ENCODE peak calls at places on chromosomes 5 and 9, in five cellular contexts. One of them, this sample, is unnamed.

GRCh38 chr9:14480561-14480960 is 166.6 kb upstream of the NFIB start:
- DNase-seq in kidney: no peak
- DNase-seq in WERI-Rb-1: no peak
- DNase-seq in lung: no peak
- DNase-seq in stomach: no peak
- DNase-seq in this sample: no peak

GRCh38 chr5:113050606-113051391 is 74.2 kb downstream of the DCP2 start:
- DNase-seq in stomach: no peak
- DNase-seq in WERI-Rb-1: no peak
- DNase-seq in kidney: peak
- DNase-seq in lung: no peak
- DNase-seq in this sample: no peak

GRCh38 chr9:98168952-98169488 is 23.4 kb downstream of the CORO2A start:
- DNase-seq in WERI-Rb-1: peak
- DNase-seq in kidney: no peak
- DNase-seq in lung: no peak
- DNase-seq in stomach: peak
- DNase-seq in this sample: no peak

GRCh38 chr5:17482784-17483183 is 15.2 kb upstream of the TAF11L2 start:
- DNase-seq in WERI-Rb-1: no peak
- DNase-seq in stomach: no peak
- DNase-seq in lung: no peak
- DNase-seq in kidney: no peak
- DNase-seq in this sample: no peak

GRCh38 chr5:58773744-58774441 is 191.0 kb downstream of the RAB3C start:
- DNase-seq in stomach: peak
- DNase-seq in kidney: no peak
- DNase-seq in lung: no peak
- DNase-seq in WERI-Rb-1: no peak
- DNase-seq in this sample: peak

GRCh38 chr9:13557724-13558123 is 278.2 kb upstream of the MPDZ start:
- DNase-seq in WERI-Rb-1: no peak
- DNase-seq in stomach: no peak
- DNase-seq in lung: no peak
- DNase-seq in kidney: no peak
- DNase-seq in this sample: no peak

GRCh38 chr9:93680445-93681315 is 104.3 kb downstream of the PHF2 start:
- DNase-seq in stomach: peak
- DNase-seq in lung: peak
- DNase-seq in kidney: peak
- DNase-seq in WERI-Rb-1: peak
- DNase-seq in this sample: no peak

GRCh38 chr9:135559606-135560005 is 1.9 kb upstream of the PAEP start:
- DNase-seq in stomach: no peak
- DNase-seq in lung: no peak
- DNase-seq in WERI-Rb-1: no peak
- DNase-seq in kidney: no peak
- DNase-seq in this sample: no peak

GRCh38 chr5:32147236-32147635 is 26.9 kb downstream of the GOLPH3 start:
- DNase-seq in kidney: no peak
- DNase-seq in stomach: no peak
- DNase-seq in lung: no peak
- DNase-seq in WERI-Rb-1: no peak
- DNase-seq in this sample: no peak

GRCh38 chr5:84642795-84643194 is 258.1 kb upstream of the EDIL3 start:
- DNase-seq in stomach: no peak
- DNase-seq in WERI-Rb-1: no peak
- DNase-seq in kidney: no peak
- DNase-seq in lung: no peak
- DNase-seq in this sample: no peak

GRCh38 chr5:150376799-150377771 is 19.6 kb downstream of the TCOF1 start:
- DNase-seq in WERI-Rb-1: no peak
- DNase-seq in kidney: no peak
- DNase-seq in lung: no peak
- DNase-seq in stomach: no peak
- DNase-seq in this sample: no peak

GRCh38 chr5:425714-426113 is 17.3 kb upstream of the EXOC3 start:
- DNase-seq in stomach: no peak
- DNase-seq in kidney: no peak
- DNase-seq in lung: no peak
- DNase-seq in WERI-Rb-1: peak
- DNase-seq in this sample: no peak

GRCh38 chr9:128787583-128788156 is 617 bp downstream of the TBC1D13 start:
- DNase-seq in stomach: no peak
- DNase-seq in kidney: no peak
- DNase-seq in WERI-Rb-1: no peak
- DNase-seq in lung: no peak
- DNase-seq in this sample: peak

GRCh38 chr5:148146487-148146886 is 21.9 kb upstream of the SPINK14 start:
- DNase-seq in stomach: no peak
- DNase-seq in WERI-Rb-1: no peak
- DNase-seq in lung: no peak
- DNase-seq in kidney: no peak
- DNase-seq in this sample: no peak

GRCh38 chr5:372911-373709 is 51.6 kb downstream of the AHRR start:
- DNase-seq in kidney: peak
- DNase-seq in WERI-Rb-1: no peak
- DNase-seq in lung: peak
- DNase-seq in stomach: peak
- DNase-seq in this sample: no peak

GRCh38 chr5:96124589-96124988 is 162.9 kb upstream of the ELL2 start:
- DNase-seq in kidney: no peak
- DNase-seq in lung: no peak
- DNase-seq in WERI-Rb-1: no peak
- DNase-seq in stomach: no peak
- DNase-seq in this sample: no peak

GRCh38 chr9:130207241-130207992 is 35.2 kb downstream of the NCS1 start:
- DNase-seq in kidney: no peak
- DNase-seq in WERI-Rb-1: no peak
- DNase-seq in stomach: no peak
- DNase-seq in lung: no peak
- DNase-seq in this sample: no peak

GRCh38 chr5:33595303-33595702 is 154.5 kb downstream of the TARS1 start:
- DNase-seq in kidney: no peak
- DNase-seq in lung: no peak
- DNase-seq in stomach: no peak
- DNase-seq in WERI-Rb-1: no peak
- DNase-seq in this sample: no peak

GRCh38 chr9:81231011-81231410 is 458.3 kb downstream of the TLE1 start:
- DNase-seq in stomach: no peak
- DNase-seq in lung: no peak
- DNase-seq in kidney: no peak
- DNase-seq in WERI-Rb-1: no peak
- DNase-seq in this sample: no peak

GRCh38 chr9:72428329-72428728 is 63.3 kb upstream of the ZFAND5 start:
- DNase-seq in lung: no peak
- DNase-seq in WERI-Rb-1: no peak
- DNase-seq in stomach: no peak
- DNase-seq in kidney: no peak
- DNase-seq in this sample: no peak

GRCh38 chr5:179930788-179931473 is 23.2 kb upstream of the TBC1D9B start:
- DNase-seq in kidney: no peak
- DNase-seq in WERI-Rb-1: no peak
- DNase-seq in stomach: no peak
- DNase-seq in lung: no peak
- DNase-seq in this sample: no peak

GRCh38 chr5:11261226-11261625 is 500.2 kb upstream of the DAP start:
- DNase-seq in stomach: no peak
- DNase-seq in kidney: no peak
- DNase-seq in lung: no peak
- DNase-seq in WERI-Rb-1: no peak
- DNase-seq in this sample: no peak

GRCh38 chr5:127306647-127307046 is 16.1 kb downstream of the MEGF10 start:
- DNase-seq in stomach: no peak
- DNase-seq in lung: no peak
- DNase-seq in WERI-Rb-1: no peak
- DNase-seq in kidney: no peak
- DNase-seq in this sample: no peak

GRCh38 chr9:7780261-7780988 is 19.2 kb downstream of the DMAC1 start:
- DNase-seq in lung: no peak
- DNase-seq in stomach: no peak
- DNase-seq in WERI-Rb-1: peak
- DNase-seq in kidney: no peak
- DNase-seq in this sample: no peak

GRCh38 chr5:160743027-160743426 is 109.0 kb downstream of the ATP10B start:
- DNase-seq in WERI-Rb-1: no peak
- DNase-seq in stomach: no peak
- DNase-seq in lung: no peak
- DNase-seq in kidney: no peak
- DNase-seq in this sample: no peak

GRCh38 chr5:104942735-104943134 is 1380.1 kb upstream of the NUDT12 start:
- DNase-seq in lung: no peak
- DNase-seq in stomach: no peak
- DNase-seq in WERI-Rb-1: no peak
- DNase-seq in kidney: no peak
- DNase-seq in this sample: no peak

GRCh38 chr9:38761334-38761733 is 41.4 kb upstream of the FAM240B start:
- DNase-seq in stomach: no peak
- DNase-seq in kidney: no peak
- DNase-seq in lung: no peak
- DNase-seq in WERI-Rb-1: no peak
- DNase-seq in this sample: no peak

GRCh38 chr5:61623401-61624069 is 291.5 kb downstream of the ZSWIM6 start:
- DNase-seq in lung: no peak
- DNase-seq in stomach: no peak
- DNase-seq in WERI-Rb-1: no peak
- DNase-seq in kidney: no peak
- DNase-seq in this sample: no peak

GRCh38 chr5:151675225-151675955 is 11.3 kb downstream of the SPARC start:
- DNase-seq in WERI-Rb-1: no peak
- DNase-seq in lung: no peak
- DNase-seq in kidney: no peak
- DNase-seq in stomach: no peak
- DNase-seq in this sample: no peak

GRCh38 chr9:105413486-105414068 is 34.3 kb upstream of the FSD1L start:
- DNase-seq in stomach: no peak
- DNase-seq in WERI-Rb-1: peak
- DNase-seq in lung: no peak
- DNase-seq in kidney: no peak
- DNase-seq in this sample: peak

GRCh38 chr5:73892806-73893205 is 266.8 kb downstream of the ARHGEF28 start:
- DNase-seq in kidney: no peak
- DNase-seq in lung: no peak
- DNase-seq in WERI-Rb-1: no peak
- DNase-seq in stomach: no peak
- DNase-seq in this sample: no peak

GRCh38 chr5:80554646-80555045 is 15.4 kb downstream of the ANKRD34B start:
- DNase-seq in WERI-Rb-1: no peak
- DNase-seq in stomach: no peak
- DNase-seq in kidney: no peak
- DNase-seq in lung: no peak
- DNase-seq in this sample: no peak

GRCh38 chr5:131393498-131393968 is 129.7 kb downstream of the CDC42SE2 start:
- DNase-seq in lung: no peak
- DNase-seq in kidney: no peak
- DNase-seq in stomach: no peak
- DNase-seq in WERI-Rb-1: no peak
- DNase-seq in this sample: no peak

GRCh38 chr9:21967707-21968106 is 26.5 kb downstream of the CDKN2A start:
- DNase-seq in kidney: no peak
- DNase-seq in WERI-Rb-1: no peak
- DNase-seq in lung: no peak
- DNase-seq in stomach: no peak
- DNase-seq in this sample: no peak

GRCh38 chr9:21967169-21967568 is 27.0 kb downstream of the CDKN2A start:
- DNase-seq in lung: no peak
- DNase-seq in stomach: no peak
- DNase-seq in WERI-Rb-1: no peak
- DNase-seq in kidney: peak
- DNase-seq in this sample: no peak

GRCh38 chr9:21970001-21970799 is 24.0 kb downstream of the CDKN2A start:
- DNase-seq in WERI-Rb-1: no peak
- DNase-seq in kidney: no peak
- DNase-seq in stomach: no peak
- DNase-seq in lung: no peak
- DNase-seq in this sample: no peak

GRCh38 chr9:21969011-21969935 is 24.9 kb downstream of the CDKN2A start:
- DNase-seq in kidney: no peak
- DNase-seq in WERI-Rb-1: no peak
- DNase-seq in stomach: no peak
- DNase-seq in lung: no peak
- DNase-seq in this sample: no peak

GRCh38 chr9:21968331-21969010 is 25.7 kb downstream of the CDKN2A start:
- DNase-seq in stomach: no peak
- DNase-seq in kidney: peak
- DNase-seq in lung: no peak
- DNase-seq in WERI-Rb-1: no peak
- DNase-seq in this sample: no peak
- H3K4me3 ChIP-seq in stomach: no peak
- H3K4me3 ChIP-seq in kidney: no peak
- H3K4me3 ChIP-seq in lung: no peak
- H3K4me3 ChIP-seq in WERI-Rb-1: no peak
- H3K4me3 ChIP-seq in this sample: no peak

GRCh38 chr9:90010793-90011192 is 406.0 kb downstream of the GADD45G start:
- DNase-seq in lung: no peak
- DNase-seq in stomach: no peak
- DNase-seq in kidney: no peak
- DNase-seq in WERI-Rb-1: no peak
- DNase-seq in this sample: no peak
- TF ChIP-seq CTCF in lung: no peak
- TF ChIP-seq CTCF in stomach: no peak
- TF ChIP-seq CTCF in kidney: no peak
- TF ChIP-seq CTCF in WERI-Rb-1: no peak
- TF ChIP-seq CTCF in this sample: no peak

GRCh38 chr5:64836190-64836750 is 67.5 kb downstream of the CWC27 start:
- DNase-seq in kidney: no peak
- DNase-seq in stomach: no peak
- DNase-seq in WERI-Rb-1: no peak
- DNase-seq in lung: no peak
- DNase-seq in this sample: no peak
- H3K27ac ChIP-seq in kidney: no peak
- H3K27ac ChIP-seq in stomach: no peak
- H3K27ac ChIP-seq in WERI-Rb-1: no peak
- H3K27ac ChIP-seq in lung: no peak
- H3K27ac ChIP-seq in this sample: no peak

GRCh38 chr9:137865581-137866145 is 11.9 kb upstream of the CACNA1B start:
- DNase-seq in lung: no peak
- DNase-seq in WERI-Rb-1: no peak
- DNase-seq in stomach: no peak
- DNase-seq in kidney: no peak
- DNase-seq in this sample: no peak
- H3K4me3 ChIP-seq in lung: no peak
- H3K4me3 ChIP-seq in WERI-Rb-1: no peak
- H3K4me3 ChIP-seq in stomach: no peak
- H3K4me3 ChIP-seq in kidney: no peak
- H3K4me3 ChIP-seq in this sample: no peak

DNA sequence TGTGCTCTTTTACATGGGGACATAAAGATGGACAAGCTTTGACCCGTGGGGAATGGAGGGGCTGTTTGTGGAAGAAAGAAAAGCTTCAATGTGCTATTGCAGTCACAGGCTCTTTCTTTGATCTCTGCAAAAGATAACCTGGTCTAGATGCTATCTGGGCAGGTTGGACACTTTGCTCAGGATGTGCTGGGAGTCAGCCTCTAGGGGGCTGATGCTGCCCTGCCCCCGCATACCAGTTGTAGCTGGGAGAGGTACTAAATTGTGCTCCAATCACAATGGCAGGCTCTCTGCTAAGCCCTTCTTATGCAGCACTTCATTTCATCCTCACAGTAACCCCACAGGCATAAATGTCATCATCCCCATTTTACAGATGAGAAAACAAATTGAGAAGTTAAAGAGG is 67.2 kb downstream of the PSD2 start:
- DNase-seq in lung: no peak
- DNase-seq in kidney: peak
- DNase-seq in stomach: no peak
- DNase-seq in WERI-Rb-1: peak
- DNase-seq in this sample: no peak
- TF ChIP-seq CTCF in lung: no peak
- TF ChIP-seq CTCF in kidney: no peak
- TF ChIP-seq CTCF in stomach: no peak
- TF ChIP-seq CTCF in WERI-Rb-1: peak
- TF ChIP-seq CTCF in this sample: no peak